ENCODE peak calls at places on chromosomes 11 and 22, in four cellular contexts. P is HL-60, K is choroid plexus epithelial cell, X is psoas muscle. I is an unnamed sample.

GRCh38 chr11:44680982-44681597 is 45.7 kb upstream of the TSPAN18 start:
- DNase-seq in X (no peak), P (no peak), K (no peak), I (no peak)

GRCh38 chr11:45609902-45610301 is 55.5 kb downstream of the CHST1 start:
- DNase-seq in P (no peak), X (no peak), K (no peak), I (no peak)

GRCh38 chr22:46636221-46637002 is 16.2 kb downstream of the GRAMD4 start:
- DNase-seq in X (peak), P (no peak), K (no peak), I (no peak)

GRCh38 chr22:46515208-46516111 is 22.0 kb downstream of the CELSR1 start:
- DNase-seq in X (no peak), K (peak), P (no peak), I (no peak)

GRCh38 chr11:100867601-100868000 is 180.5 kb downstream of the ARHGAP42 start:
- DNase-seq in K (no peak), X (no peak), P (no peak), I (no peak)

GRCh38 chr22:48627203-48627602 is 1200.5 kb downstream of the BRD1 start:
- DNase-seq in X (no peak), P (no peak), K (no peak), I (no peak)

GRCh38 chr11:1773711-1774550 is 10.2 kb upstream of the CTSD start:
- DNase-seq in K (no peak), P (no peak), X (no peak), I (no peak)

GRCh38 chr11:44632466-44633123 is 67.1 kb downstream of the CD82 start:
- DNase-seq in X (peak), P (peak), K (peak), I (no peak)

GRCh38 chr11:126561327-126561893 is 205.9 kb downstream of the ST3GAL4 start:
- DNase-seq in P (peak), K (peak), X (no peak), I (peak)

GRCh38 chr11:125451400-125452124 is 44.5 kb downstream of the FEZ1 start:
- DNase-seq in P (no peak), K (peak), X (peak), I (peak)

GRCh38 chr11:117315285-117316196 is 515 bp downstream of the BACE1 start:
- DNase-seq in K (no peak), X (peak), P (no peak), I (no peak)

GRCh38 chr11:2192435-2192834 is 20.8 kb upstream of the TH start:
- DNase-seq in X (no peak), P (no peak), K (no peak), I (no peak)

GRCh38 chr11:112345708-112346107 is 85.0 kb upstream of the PLET1 start:
- DNase-seq in X (no peak), P (no peak), K (no peak), I (no peak)

GRCh38 chr11:75793966-75794365 is 21.0 kb upstream of the UVRAG start:
- DNase-seq in P (no peak), K (no peak), X (no peak), I (peak)

GRCh38 chr11:18313985-18314763 is 7.8 kb downstream of the HPS5 start:
- DNase-seq in K (peak), X (no peak), P (no peak), I (no peak)

GRCh38 chr11:6608726-6609501 is 3.1 kb downstream of the TAF10 start:
- DNase-seq in P (no peak), K (no peak), X (no peak), I (no peak)

GRCh38 chr11:129637473-129637872 is 178.2 kb upstream of the TMEM45B start:
- DNase-seq in P (no peak), K (peak), X (no peak), I (no peak)

GRCh38 chr22:17922925-17923898 is 101.1 kb downstream of the MICAL3 start:
- DNase-seq in K (peak), P (no peak), X (no peak), I (peak)

GRCh38 chr11:13316528-13316961 is 39.0 kb downstream of the BMAL1 start:
- DNase-seq in P (no peak), K (peak), X (peak), I (peak)

GRCh38 chr11:45181595-45182550 is 35.4 kb downstream of the PRDM11 start:
- DNase-seq in K (no peak), P (no peak), X (no peak), I (no peak)

GRCh38 chr11:71310184-71310583 is 57.8 kb upstream of the SHANK2 start:
- DNase-seq in P (no peak), X (no peak), K (no peak), I (no peak)

GRCh38 chr11:13233173-13233572 is 44.4 kb upstream of the BMAL1 start:
- DNase-seq in K (no peak), X (no peak), P (no peak), I (no peak)

GRCh38 chr11:67071420-67072284 is 15.0 kb downstream of the RHOD start:
- DNase-seq in K (peak), P (peak), X (peak), I (peak)

GRCh38 chr11:35316161-35316560 is 103.2 kb downstream of the SLC1A2 start:
- DNase-seq in K (peak), P (no peak), X (no peak), I (no peak)

GRCh38 chr11:126440792-126441514 is 85.5 kb downstream of the ST3GAL4 start:
- DNase-seq in K (peak), X (peak), P (peak), I (peak)

GRCh38 chr11:61769169-61769920 is 16.9 kb downstream of the MYRF start:
- DNase-seq in K (peak), P (no peak), X (no peak), I (peak)

GRCh38 chr11:126840201-126840886 is 160.2 kb downstream of the KIRREL3 start:
- DNase-seq in X (no peak), K (no peak), P (no peak), I (no peak)

GRCh38 chr11:44961894-44962293 is 11.2 kb upstream of the TP53I11 start:
- DNase-seq in X (no peak), P (no peak), K (no peak), I (no peak)

GRCh38 chr11:67372993-67373915 is at the start of gene CLCF1:
- DNase-seq in X (peak), K (peak), P (peak), I (peak)

GRCh38 chr22:37870273-37870672 is 21.1 kb downstream of the EIF3L start:
- DNase-seq in K (peak), X (no peak), P (no peak), I (peak)

GRCh38 chr22:49033616-49034015 is 794.1 kb downstream of the BRD1 start:
- DNase-seq in X (no peak), P (no peak), K (no peak), I (no peak)

GRCh38 chr11:96012086-96012824 is 88.3 kb upstream of the MTMR2 start:
- DNase-seq in X (no peak), K (peak), P (no peak), I (no peak)

GRCh38 chr11:29326757-29327156 is 690.1 kb downstream of the KCNA4 start:
- DNase-seq in X (no peak), K (no peak), P (no peak), I (no peak)

GRCh38 chr11:29324328-29324727 is 692.5 kb downstream of the KCNA4 start:
- DNase-seq in K (peak), P (no peak), X (no peak), I (no peak)

GRCh38 chr11:29334781-29335140 is 682.1 kb downstream of the KCNA4 start:
- DNase-seq in X (no peak), P (no peak), K (no peak), I (no peak)

GRCh38 chr11:29333993-29334780 is 682.6 kb downstream of the KCNA4 start:
- DNase-seq in K (peak), X (no peak), P (no peak), I (no peak)

DNA sequence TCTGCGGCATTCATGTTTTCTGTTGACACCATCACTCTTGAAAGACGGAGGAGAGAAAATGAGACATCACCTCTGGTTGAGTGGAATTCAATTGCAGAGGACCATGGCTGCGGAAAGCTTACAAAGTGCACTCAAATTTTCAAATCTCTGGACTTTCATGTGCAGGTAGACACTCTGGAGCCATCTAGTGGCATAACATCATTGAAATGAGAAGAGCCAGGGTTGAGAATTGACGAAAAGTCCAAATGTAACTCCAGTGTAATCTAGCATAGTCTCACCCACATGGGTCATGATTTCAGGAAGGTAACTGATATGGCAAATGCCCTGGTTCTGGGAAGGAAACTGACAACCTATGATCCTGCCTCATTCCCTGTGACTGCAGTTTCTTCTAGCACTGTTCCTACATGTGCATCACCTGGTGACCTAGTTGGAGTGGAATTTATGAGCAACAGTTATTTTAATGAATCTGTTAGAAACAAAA is 687.8 kb downstream of the KCNA4 start:
- DNase-seq in P (peak), X (no peak), K (peak), I (no peak)
- TF ChIP-seq CTCF in P (no peak), X (no peak), K (peak), I (peak)

GRCh38 chr11:58575377-58576020 is at the start of gene LPXN:
- DNase-seq in P (peak), X (no peak), K (peak), I (no peak)
- H3K4me3 ChIP-seq in P (peak), X (peak), K (peak), I (no peak)

GRCh38 chr11:101987370-101987769 is 59.9 kb upstream of the CFAP300 start:
- DNase-seq in P (no peak), K (no peak), X (no peak), I (no peak)
- TF ChIP-seq CTCF in P (no peak), K (peak), X (no peak), I (no peak)

GRCh38 chr11:108959124-108959761 is 294.4 kb downstream of the DDX10 start:
- DNase-seq in X (no peak), P (no peak), K (no peak), I (no peak)
- H3K4me3 ChIP-seq in X (no peak), P (no peak), K (no peak), I (no peak)